ENCODE peak calls at places on chromosome 10, in seven cellular contexts. V is HL-60, W is stomach, O is vagina, T is transverse colon, K is HCT116, M is suprapubic skin. J is an unnamed sample.

GRCh38 chr10:94292448-94293118 is 70.2 kb downstream of the NOC3L start:
- DNase-seq in V (no peak), W (peak; percentile 54), O (no peak), T (peak; percentile 16), K (no peak), M (no peak), J (no peak)

GRCh38 chr10:76049581-76050290 is 618.3 kb downstream of the LRMDA start:
- DNase-seq in V (no peak), W (no peak), O (no peak), T (no peak), K (no peak), M (no peak), J (no peak)

GRCh38 chr10:104072786-104073185 is 12.9 kb downstream of the COL17A1 start:
- DNase-seq in V (no peak), W (no peak), O (peak; percentile 34), T (no peak), K (no peak), M (no peak), J (no peak)

GRCh38 chr10:72274730-72275350 is 1.1 kb downstream of the DDIT4 start:
- DNase-seq in V (no peak), W (peak; percentile 78), O (no peak), T (peak; percentile 85), K (no peak), M (no peak), J (peak; percentile 96)

GRCh38 chr10:69653561-69653960 is 23.5 kb downstream of the FAM241B start:
- DNase-seq in V (no peak), W (no peak), O (no peak), T (no peak), K (no peak), M (no peak), J (peak; percentile 49)

GRCh38 chr10:35690534-35690933 is 48.4 kb upstream of the FZD8 start:
- DNase-seq in V (no peak), W (peak; percentile 39), O (no peak), T (no peak), K (no peak), M (no peak), J (no peak)

GRCh38 chr10:45008524-45009161 is 7.9 kb downstream of the ZNF22 start:
- DNase-seq in V (peak; percentile 67), W (no peak), O (no peak), T (no peak), K (peak; percentile 87), M (no peak), J (peak; percentile 67)

GRCh38 chr10:91201213-91201996 is 19.1 kb upstream of the PCGF5 start:
- DNase-seq in V (no peak), W (no peak), O (no peak), T (no peak), K (no peak), M (no peak), J (no peak)

GRCh38 chr10:87729940-87730339 is 70.3 kb downstream of the PAPSS2 start:
- DNase-seq in V (no peak), W (no peak), O (no peak), T (no peak), K (no peak), M (no peak), J (no peak)

GRCh38 chr10:52027055-52027454 is 287.0 kb upstream of the DKK1 start:
- DNase-seq in V (no peak), W (no peak), O (no peak), T (no peak), K (no peak), M (no peak), J (no peak)

GRCh38 chr10:110600487-110601101 is 33.1 kb downstream of the SMC3 start:
- DNase-seq in V (no peak), W (no peak), O (no peak), T (no peak), K (peak; percentile 87), M (no peak), J (no peak)

GRCh38 chr10:31101123-31101522 is 69.5 kb upstream of the ZNF438 start:
- DNase-seq in V (no peak), W (peak; percentile 42), O (no peak), T (no peak), K (peak; percentile 85), M (no peak), J (no peak)

GRCh38 chr10:4181075-4181474 is 396.1 kb upstream of the KLF6 start:
- DNase-seq in V (no peak), W (no peak), O (no peak), T (no peak), K (no peak), M (no peak), J (no peak)

GRCh38 chr10:93542358-93542791 is 24.1 kb upstream of the FFAR4 start:
- DNase-seq in V (no peak), W (peak; percentile 45), O (no peak), T (peak; percentile 80), K (no peak), M (no peak), J (no peak)

GRCh38 chr10:113071446-113071845 is 121.4 kb downstream of the TCF7L2 start:
- DNase-seq in V (no peak), W (peak; percentile 94), O (no peak), T (peak; percentile 71), K (no peak), M (peak; percentile 70), J (no peak)

GRCh38 chr10:30493609-30494530 is 59.9 kb downstream of the MAP3K8 start:
- DNase-seq in V (peak; percentile 71), W (no peak), O (no peak), T (peak; percentile 17), K (no peak), M (peak; percentile 80), J (no peak)

GRCh38 chr10:69503896-69504265 is 52.6 kb downstream of the TSPAN15 start:
- DNase-seq in V (no peak), W (no peak), O (no peak), T (no peak), K (no peak), M (no peak), J (no peak)

GRCh38 chr10:43970747-43971146 is 322.1 kb upstream of the ZNF32 start:
- DNase-seq in V (no peak), W (no peak), O (no peak), T (no peak), K (no peak), M (no peak), J (no peak)

GRCh38 chr10:43968961-43969360 is 320.3 kb upstream of the ZNF32 start:
- DNase-seq in V (no peak), W (no peak), O (no peak), T (no peak), K (no peak), M (no peak), J (peak; percentile 36)

GRCh38 chr10:43968076-43968475 is 319.4 kb upstream of the ZNF32 start:
- DNase-seq in V (no peak), W (no peak), O (no peak), T (no peak), K (no peak), M (no peak), J (no peak)

GRCh38 chr10:43970018-43970698 is 321.5 kb upstream of the ZNF32 start:
- DNase-seq in V (no peak), W (no peak), O (no peak), T (no peak), K (no peak), M (no peak), J (no peak)

GRCh38 chr10:43969506-43969905 is 320.8 kb upstream of the ZNF32 start:
- DNase-seq in V (no peak), W (no peak), O (no peak), T (no peak), K (no peak), M (no peak), J (no peak)
- TF ChIP-seq POLR2AphosphoS5 in V (no peak), W (no peak), O (no peak), T (no peak), K (no peak), M (no peak), J (no peak)

DNA sequence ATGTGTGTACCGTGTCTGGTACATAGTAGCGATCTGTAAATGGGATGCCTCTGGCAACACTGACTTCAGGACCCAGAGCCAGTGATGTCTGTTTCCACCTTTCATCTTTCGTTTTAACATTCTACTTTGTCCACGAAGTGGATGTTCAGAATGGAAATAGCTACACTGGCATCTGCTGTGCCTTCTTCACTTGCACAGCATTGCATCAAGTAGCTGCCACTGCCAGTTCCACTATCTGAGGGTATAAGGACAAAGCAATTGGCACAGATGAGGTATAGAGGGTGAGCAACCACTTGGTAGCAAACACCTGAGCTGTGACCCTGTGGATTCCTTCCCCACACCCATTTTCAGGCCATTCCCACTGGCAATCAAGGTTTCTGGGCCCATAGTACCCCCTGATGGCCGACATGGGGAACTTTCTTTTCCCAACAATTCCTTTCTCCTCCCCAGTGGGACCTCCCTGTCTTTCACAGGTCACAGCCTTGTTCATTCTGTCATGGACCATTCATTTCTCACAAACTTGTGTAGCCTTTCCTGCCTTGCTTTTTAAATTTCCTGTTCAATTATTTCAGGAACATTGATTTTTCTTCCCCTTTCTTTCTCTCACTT is 4.0 kb downstream of the ITGA8 start:
- DNase-seq in V (no peak), W (no peak), O (no peak), T (no peak), K (no peak), M (no peak), J (no peak)
- TF ChIP-seq CTCF in V (no peak), W (no peak), O (no peak), T (peak; percentile 36), K (peak; percentile 56), M (no peak), J (peak; percentile 41)

DNA sequence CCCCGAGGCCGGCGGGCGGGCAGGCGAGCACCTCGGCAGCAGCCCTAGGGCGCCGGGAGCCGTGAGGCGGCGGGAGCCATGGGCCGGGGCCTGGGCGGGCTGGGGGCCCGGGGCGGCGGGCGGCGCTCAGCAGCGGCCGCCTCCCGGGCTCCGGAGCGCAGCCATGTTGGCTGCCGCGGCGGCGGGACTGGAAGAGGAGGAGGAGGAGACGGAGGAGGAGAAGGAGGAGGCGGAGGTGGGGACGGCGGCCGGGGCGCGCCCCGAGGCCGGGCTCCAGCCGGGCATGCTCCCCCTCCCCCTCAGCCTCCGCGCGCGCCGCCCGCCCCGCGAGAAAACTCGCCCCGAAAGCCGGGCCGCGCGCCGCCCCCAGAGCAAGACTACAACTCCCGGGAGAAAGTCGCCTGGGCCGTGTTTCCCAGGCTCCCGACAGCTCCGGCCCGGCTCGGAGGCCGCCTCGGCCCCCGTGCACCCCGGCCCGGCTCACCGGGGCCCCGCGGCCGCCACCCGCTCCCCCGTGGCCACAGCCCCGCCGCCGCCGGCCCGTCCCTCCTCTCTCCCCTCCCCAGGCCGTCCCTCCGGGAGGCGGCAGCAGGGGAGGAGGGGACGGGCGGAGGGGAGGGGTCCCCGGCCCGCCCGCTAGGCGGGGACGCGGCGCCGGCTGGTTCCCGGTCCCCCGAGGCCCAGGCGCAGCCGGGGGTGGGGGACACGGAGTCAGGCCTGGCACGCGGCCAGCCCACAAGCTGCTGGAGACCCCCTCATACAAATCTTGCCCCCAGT is at the start of gene DLG5:
- DNase-seq in V (no peak), W (peak; percentile 67), O (no peak), T (peak; percentile 75), K (no peak), M (peak; percentile 85), J (peak; percentile 50)
- TF ChIP-seq POLR2AphosphoS5 in V (no peak), W (no peak), O (no peak), T (peak; percentile 71), K (peak; percentile 74), M (no peak), J (no peak)

DNA sequence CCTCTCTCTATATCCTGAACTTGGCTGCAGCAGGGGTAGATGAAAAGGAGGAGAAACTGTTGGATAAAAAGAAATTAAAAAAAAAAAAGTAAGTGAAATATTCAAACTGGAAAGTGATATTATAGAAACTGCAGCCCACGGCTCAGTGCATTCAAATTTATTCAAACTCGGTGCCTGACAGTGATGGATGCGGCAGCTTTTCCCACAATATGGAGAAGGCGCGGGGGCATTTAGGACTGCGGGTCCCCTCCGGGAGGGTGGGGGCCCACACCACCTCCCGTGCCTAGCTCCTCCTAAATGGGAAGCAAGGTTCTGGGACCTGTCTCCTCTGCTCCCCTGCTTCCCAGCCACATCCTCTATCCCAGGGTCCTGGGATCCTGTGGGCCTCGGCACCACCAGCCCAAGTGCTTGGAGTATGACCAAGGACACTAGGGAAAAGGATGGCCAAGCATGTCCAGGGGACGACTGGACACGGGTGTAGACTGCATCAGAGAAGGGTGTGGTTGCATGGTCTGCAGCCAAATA is 82.4 kb downstream of the HIF1AN start:
- DNase-seq in V (no peak), W (no peak), O (no peak), T (no peak), K (no peak), M (no peak), J (no peak)
- TF ChIP-seq CTCF in V (no peak), W (no peak), O (no peak), T (no peak), K (no peak), M (no peak), J (no peak)